ENCODE peak calls at places on chromosomes 5 and 9, in six cellular contexts. P is IMR-90, I is GM13976, F is HCT116, C is RWPE2, Y is tibial nerve. V is an unnamed sample.

GRCh38 chr9:88313364-88314220 is 74.7 kb upstream of the SPIN1 start:
- DNase-seq in P (no peak), I (no peak), F (no peak), C (no peak), Y (no peak), V (peak)

GRCh38 chr5:146461319-146461718 is 14.2 kb downstream of the TCERG1 start:
- DNase-seq in P (peak), I (no peak), F (no peak), C (no peak), Y (no peak), V (no peak)

GRCh38 chr9:70701163-70701562 is 286.7 kb upstream of the KLF9 start:
- DNase-seq in P (no peak), I (no peak), F (no peak), C (no peak), Y (no peak), V (no peak)

GRCh38 chr5:68049053-68049713 is 166.4 kb upstream of the PIK3R1 start:
- DNase-seq in P (no peak), I (no peak), F (no peak), C (no peak), Y (no peak), V (no peak)

GRCh38 chr9:88802533-88802932 is 188.7 kb upstream of the S1PR3 start:
- DNase-seq in P (no peak), I (no peak), F (no peak), C (no peak), Y (no peak), V (no peak)

GRCh38 chr5:36670548-36670947 is 64.1 kb downstream of the SLC1A3 start:
- DNase-seq in P (peak), I (no peak), F (no peak), C (no peak), Y (no peak), V (no peak)

GRCh38 chr5:75616961-75617660 is 5.9 kb downstream of the ANKDD1B start:
- DNase-seq in P (no peak), I (no peak), F (no peak), C (no peak), Y (no peak), V (no peak)

GRCh38 chr9:15416880-15417279 is 5.8 kb upstream of the SNAPC3 start:
- DNase-seq in P (peak), I (peak), F (no peak), C (no peak), Y (peak), V (no peak)

GRCh38 chr5:127492854-127493738 is 24.3 kb upstream of the PRRC1 start:
- DNase-seq in P (peak), I (peak), F (peak), C (no peak), Y (no peak), V (no peak)

GRCh38 chr5:154756871-154757646 is 1.9 kb downstream of the LARP1 start:
- DNase-seq in P (peak), I (peak), F (no peak), C (no peak), Y (no peak), V (no peak)

GRCh38 chr5:32498484-32498883 is 53.9 kb upstream of the ZFR start:
- DNase-seq in P (no peak), I (no peak), F (no peak), C (no peak), Y (no peak), V (no peak)

GRCh38 chr5:138596105-138596987 is 21.1 kb upstream of the HSPA9 start:
- DNase-seq in P (no peak), I (no peak), F (no peak), C (no peak), Y (no peak), V (no peak)

GRCh38 chr5:42655982-42656660 is 100.5 kb upstream of the CCDC152 start:
- DNase-seq in P (no peak), I (no peak), F (no peak), C (no peak), Y (no peak), V (no peak)

GRCh38 chr5:23216345-23216744 is 291.1 kb upstream of the PRDM9 start:
- DNase-seq in P (no peak), I (no peak), F (no peak), C (no peak), Y (no peak), V (no peak)

GRCh38 chr5:132256086-132256782 is 1.3 kb upstream of the PDLIM4 start:
- DNase-seq in P (no peak), I (no peak), F (no peak), C (peak), Y (no peak), V (peak)

GRCh38 chr9:27476870-27477269 is 47.2 kb upstream of the IFNK start:
- DNase-seq in P (no peak), I (no peak), F (no peak), C (no peak), Y (no peak), V (no peak)

GRCh38 chr5:74977475-74977874 is 74.9 kb downstream of the GCNT4 start:
- DNase-seq in P (no peak), I (no peak), F (no peak), C (no peak), Y (no peak), V (no peak)

GRCh38 chr9:124078641-124079040 is 67.1 kb downstream of the LHX2 start:
- DNase-seq in P (peak), I (no peak), F (no peak), C (no peak), Y (no peak), V (no peak)

GRCh38 chr9:126528111-126528510 is 85.6 kb upstream of the LMX1B start:
- DNase-seq in P (no peak), I (no peak), F (no peak), C (no peak), Y (no peak), V (peak)

GRCh38 chr9:84111726-84112125 is 131.1 kb downstream of the RMI1 start:
- DNase-seq in P (no peak), I (no peak), F (no peak), C (no peak), Y (no peak), V (no peak)

GRCh38 chr5:178859625-178860521 is at the start of gene ZNF354B:
- DNase-seq in P (peak), I (peak), F (peak), C (peak), Y (peak), V (peak)
- TF ChIP-seq CTCF in P (peak), I (no peak), F (no peak), C (peak), Y (no peak), V (peak)

DNA sequence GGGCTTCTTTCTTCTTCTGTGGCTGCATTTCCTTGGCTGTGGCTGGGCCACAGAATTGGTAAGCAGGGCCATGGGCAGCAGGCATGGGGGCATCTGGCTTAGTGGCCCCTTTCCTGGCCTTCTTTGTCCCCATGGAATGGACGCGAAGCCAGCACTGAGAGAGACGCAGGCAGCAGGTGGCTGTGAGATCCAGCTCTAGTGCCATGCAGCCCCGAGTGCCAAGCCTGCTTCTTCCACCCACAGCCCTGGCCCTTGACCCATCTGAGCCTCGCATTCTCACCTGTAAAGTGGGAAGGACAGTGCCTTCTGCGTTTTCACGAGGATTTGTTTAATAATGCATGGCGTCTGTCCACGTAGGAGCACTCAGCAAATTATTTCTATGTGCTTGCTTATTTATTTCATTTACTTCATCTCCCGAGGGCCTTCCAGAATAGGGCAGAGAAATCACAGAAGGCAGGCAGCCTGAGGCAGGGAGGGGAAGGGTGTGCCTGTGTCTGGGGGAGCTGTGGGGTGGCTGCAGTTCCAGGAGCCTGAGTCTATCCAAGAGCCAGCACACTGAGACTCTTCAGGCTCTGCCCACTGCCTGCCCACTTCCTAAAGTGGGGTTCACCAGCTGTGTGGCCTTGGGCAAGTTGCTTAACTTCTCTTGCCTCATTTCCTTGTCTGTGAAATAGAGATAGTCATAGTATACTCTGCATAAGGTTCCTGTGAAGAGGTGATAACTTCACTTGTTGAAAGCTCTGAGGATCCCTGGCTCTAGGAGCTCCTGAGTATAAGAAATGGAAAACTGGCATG is 55.2 kb downstream of the NTNG2 start:
- DNase-seq in P (no peak), I (no peak), F (no peak), C (no peak), Y (no peak), V (no peak)
- TF ChIP-seq CTCF in P (no peak), I (no peak), F (no peak), C (no peak), Y (no peak), V (no peak)

DNA sequence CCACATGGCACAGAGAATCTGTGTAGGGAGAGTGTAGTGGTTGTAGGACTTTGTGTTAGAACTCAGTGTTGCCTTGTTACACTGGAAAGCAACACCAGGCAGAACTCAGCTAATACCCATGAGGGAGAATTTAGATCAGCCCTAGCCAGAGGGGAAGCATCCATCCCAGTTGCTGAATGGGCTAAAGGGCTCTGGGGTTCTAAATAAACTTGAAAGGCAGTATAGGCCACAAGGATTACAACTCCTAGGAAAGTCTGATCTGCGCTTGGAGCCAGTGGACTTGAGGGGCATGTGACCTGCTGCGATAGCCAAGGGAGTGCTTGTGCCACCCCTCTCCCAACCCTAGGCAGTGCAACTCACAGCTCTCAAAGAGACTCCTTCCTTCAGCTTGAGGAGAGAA is 26.9 kb downstream of the PTGS1 start:
- DNase-seq in P (no peak), I (no peak), F (no peak), C (no peak), Y (no peak), V (no peak)
- TF ChIP-seq CTCF in P (no peak), I (no peak), F (no peak), C (no peak), Y (no peak), V (no peak)

GRCh38 chr9:2985343-2985742 is 141.4 kb upstream of the PUM3 start:
- DNase-seq in P (no peak), I (no peak), F (no peak), C (no peak), Y (no peak), V (no peak)

GRCh38 chr9:2992427-2992826 is 148.5 kb upstream of the PUM3 start:
- DNase-seq in P (no peak), I (no peak), F (no peak), C (no peak), Y (no peak), V (no peak)

GRCh38 chr9:2987679-2988078 is 143.8 kb upstream of the PUM3 start:
- DNase-seq in P (no peak), I (no peak), F (no peak), C (no peak), Y (no peak), V (no peak)

GRCh38 chr9:2991292-2991691 is 147.4 kb upstream of the PUM3 start:
- DNase-seq in P (no peak), I (no peak), F (no peak), C (no peak), Y (no peak), V (no peak)
- TF ChIP-seq CTCF in P (peak), I (no peak), F (no peak), C (peak), Y (no peak), V (peak)

DNA sequence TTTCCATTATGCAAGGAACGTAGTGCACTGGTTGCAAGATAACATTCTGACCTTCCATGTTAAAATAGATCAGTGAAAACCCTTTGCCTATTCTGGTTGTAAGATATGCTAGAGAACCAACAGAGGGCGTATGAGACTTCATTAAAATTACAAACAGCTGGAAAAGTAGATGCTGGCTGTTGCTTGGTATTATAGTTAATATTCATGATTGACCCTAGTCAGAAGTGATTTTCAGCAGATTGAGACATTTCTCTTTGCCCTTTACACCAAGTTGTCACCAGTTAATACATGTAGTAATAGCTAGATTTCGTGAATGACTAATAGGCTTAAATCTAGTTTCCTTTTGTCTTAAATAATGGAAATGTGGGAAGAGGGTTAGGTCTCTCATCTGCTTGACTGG is 13.8 kb upstream of the FGF18 start:
- DNase-seq in P (peak), I (no peak), F (no peak), C (no peak), Y (no peak), V (no peak)
- TF ChIP-seq CTCF in P (peak), I (no peak), F (no peak), C (peak), Y (peak), V (peak)

GRCh38 chr9:129876815-129877214 is 41.6 kb downstream of the USP20 start:
- DNase-seq in P (no peak), I (no peak), F (no peak), C (no peak), Y (no peak), V (no peak)

GRCh38 chr9:129875687-129876395 is 40.6 kb downstream of the USP20 start:
- DNase-seq in P (peak), I (no peak), F (no peak), C (no peak), Y (no peak), V (no peak)

GRCh38 chr9:129874261-129875101 is 39.2 kb downstream of the USP20 start:
- DNase-seq in P (no peak), I (no peak), F (no peak), C (no peak), Y (no peak), V (no peak)

GRCh38 chr9:129873563-129873962 is 38.3 kb downstream of the USP20 start:
- DNase-seq in P (no peak), I (no peak), F (no peak), C (no peak), Y (no peak), V (no peak)

DNA sequence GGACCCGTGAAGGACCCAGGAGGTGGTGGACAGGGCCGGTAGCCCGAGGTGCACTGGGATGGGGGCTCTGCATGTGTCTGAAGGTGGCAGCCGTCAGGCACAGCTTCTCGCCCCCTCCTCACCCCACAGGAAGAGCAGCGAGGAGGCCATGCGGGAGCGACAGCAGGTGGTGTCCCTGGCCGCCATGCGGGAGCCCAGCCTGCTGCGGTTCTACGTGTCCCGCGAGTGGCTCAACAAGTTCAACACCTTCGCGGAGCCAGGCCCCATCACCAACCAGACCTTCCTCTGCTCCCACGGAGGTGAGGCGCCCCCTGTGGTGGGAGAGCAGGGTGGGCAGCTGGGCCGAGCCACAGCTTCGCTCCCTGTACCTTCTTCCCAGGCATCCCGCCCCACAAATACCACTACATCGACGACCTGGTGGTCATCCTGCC is 39.9 kb downstream of the USP20 start:
- DNase-seq in P (no peak), I (no peak), F (no peak), C (no peak), Y (no peak), V (no peak)
- TF ChIP-seq CTCF in P (peak), I (no peak), F (no peak), C (no peak), Y (no peak), V (peak)

DNA sequence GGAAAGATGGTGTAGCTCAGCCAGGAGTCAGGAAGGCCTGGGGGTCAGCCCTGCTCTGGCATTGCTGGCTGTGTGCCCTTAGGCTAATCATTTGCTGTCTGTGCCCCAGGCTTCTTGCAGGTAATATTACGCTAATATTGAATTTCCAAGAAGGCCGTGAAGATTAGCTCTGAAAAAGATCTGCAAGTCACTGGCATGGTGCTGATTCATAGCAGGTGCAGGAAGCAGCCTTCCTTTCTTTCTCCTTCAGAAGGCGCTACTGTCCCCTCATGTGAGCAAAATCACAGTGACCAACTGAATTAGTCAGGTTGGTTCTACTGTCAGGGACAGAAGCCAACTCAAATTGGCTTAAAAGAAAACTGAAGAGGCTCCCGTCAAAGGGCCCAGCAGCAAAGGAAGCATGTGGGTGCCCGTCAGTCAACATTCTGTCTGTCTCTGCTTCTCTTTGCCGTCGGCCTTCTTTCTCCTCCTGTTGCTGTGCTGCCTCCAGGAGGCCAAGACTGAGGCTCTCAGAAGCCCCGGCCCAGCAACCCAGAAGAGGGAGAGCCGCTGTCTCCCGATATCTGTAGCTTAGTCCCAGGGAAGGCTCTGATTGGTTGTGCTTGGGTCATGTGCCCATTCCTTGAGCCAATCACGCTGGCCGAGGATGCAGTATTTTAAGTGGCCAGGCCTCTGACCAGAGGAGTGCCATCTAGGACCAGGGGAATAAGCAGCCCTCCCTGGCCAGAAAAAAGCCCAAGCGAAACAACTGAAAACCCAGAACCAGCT is 67.8 kb upstream of the NEURL1B start:
- DNase-seq in P (no peak), I (no peak), F (no peak), C (no peak), Y (no peak), V (no peak)
- TF ChIP-seq CTCF in P (no peak), I (no peak), F (no peak), C (no peak), Y (no peak), V (no peak)

V was measured in chondrocyte.